ENCODE peak calls at places on chromosomes 6 and 20, in four cellular contexts. G is AG04450; W is stimulated activated CD8-positive, alpha-beta memory T cell treated with anti-CD3 and anti-CD28 coated beads, Interleukin-4, amount 100 ng/mL, for 4 hours; M is central memory CD8-positive, alpha-beta T cell. J is an unnamed sample.

GRCh38 chr6:127554435-127555006 is 22.5 kb upstream of the C6orf58 start:
- DNase-seq in W (no peak), G (no peak), M (no peak), J (peak)

GRCh38 chr20:53691060-53691810 is 97.6 kb upstream of the ZNF217 start:
- DNase-seq in G (no peak), M (no peak), W (no peak), J (no peak)

GRCh38 chr6:95786802-95787201 is 209.5 kb downstream of the MANEA start:
- DNase-seq in W (no peak), M (no peak), G (no peak), J (no peak)

GRCh38 chr20:58556961-58557360 is 41.8 kb upstream of the APCDD1L start:
- DNase-seq in G (no peak), M (no peak), W (no peak), J (no peak)

GRCh38 chr20:35698298-35699126 is 640 bp downstream of the NFS1 start:
- DNase-seq in M (no peak), W (no peak), G (no peak), J (peak)

GRCh38 chr20:2946988-2947961 is 74.0 kb downstream of the PTPRA start:
- DNase-seq in M (no peak), W (no peak), G (peak), J (no peak)

GRCh38 chr6:16413399-16413798 is 175.0 kb downstream of the GMPR start:
- DNase-seq in M (no peak), G (no peak), W (no peak), J (no peak)

GRCh38 chr6:1311400-1312192 is at the start of gene FOXQ1:
- DNase-seq in G (no peak), W (no peak), M (no peak), J (peak)

GRCh38 chr6:82118150-82118562 is 129.4 kb downstream of the IBTK start:
- DNase-seq in W (no peak), M (no peak), G (no peak), J (no peak)

GRCh38 chr6:37655666-37656065 is 42.0 kb downstream of the MDGA1 start:
- DNase-seq in G (no peak), W (no peak), M (no peak), J (no peak)

GRCh38 chr6:35087361-35088280 is 53.5 kb downstream of the TCP11 start:
- DNase-seq in G (no peak), W (no peak), M (peak), J (peak)

GRCh38 chr6:25659633-25660368 is 7.8 kb downstream of the SCGN start:
- DNase-seq in W (no peak), G (no peak), M (no peak), J (no peak)

GRCh38 chr6:35008858-35009257 is 119.8 kb downstream of the ANKS1A start:
- DNase-seq in W (no peak), G (no peak), M (no peak), J (no peak)

GRCh38 chr20:41507851-41508250 is 110.3 kb downstream of the CHD6 start:
- DNase-seq in W (no peak), G (no peak), M (no peak), J (no peak)

GRCh38 chr6:157725836-157726235 is 97.2 kb upstream of the SNX9 start:
- DNase-seq in M (no peak), W (no peak), G (no peak), J (no peak)

GRCh38 chr6:5569491-5569890 is 308.2 kb downstream of the FARS2 start:
- DNase-seq in G (no peak), W (no peak), M (no peak), J (no peak)

GRCh38 chr6:84052204-84052882 is 18.8 kb downstream of the MRAP2 start:
- DNase-seq in W (no peak), G (peak), M (no peak), J (peak)

GRCh38 chr6:132934496-132934895 is 120.1 kb downstream of the RPS12 start:
- DNase-seq in G (no peak), W (no peak), M (no peak), J (no peak)

GRCh38 chr20:17648782-17649730 is 33.0 kb downstream of the RRBP1 start:
- DNase-seq in G (no peak), W (no peak), M (no peak), J (peak)

GRCh38 chr6:139705284-139705683 is 330.8 kb upstream of the CITED2 start:
- DNase-seq in W (no peak), G (no peak), M (no peak), J (no peak)

GRCh38 chr6:73801652-73802268 is 105.8 kb downstream of the CD109 start:
- DNase-seq in W (no peak), G (no peak), M (no peak), J (no peak)

GRCh38 chr6:145507251-145507650 is 228.1 kb downstream of the EPM2A start:
- DNase-seq in G (no peak), M (no peak), W (no peak), J (no peak)

GRCh38 chr6:108737594-108738546 is 110.4 kb upstream of the ARMC2 start:
- DNase-seq in G (peak), W (no peak), M (no peak), J (no peak)

GRCh38 chr20:45372646-45373352 is 5.3 kb downstream of the TP53TG5 start:
- DNase-seq in M (no peak), G (no peak), W (no peak), J (no peak)

GRCh38 chr6:158286413-158286812 is 25.9 kb upstream of the TULP4 start:
- DNase-seq in M (no peak), W (no peak), G (no peak), J (no peak)

GRCh38 chr20:32743237-32744112 is at the start of gene COMMD7:
- DNase-seq in M (peak), W (peak), G (no peak), J (peak)

GRCh38 chr6:1703923-1704322 is 94.2 kb downstream of the FOXC1 start:
- DNase-seq in G (no peak), M (no peak), W (no peak), J (no peak)

GRCh38 chr20:57993738-57994431 is 234.6 kb downstream of the ANKRD60 start:
- DNase-seq in G (no peak), M (no peak), W (no peak), J (no peak)

GRCh38 chr6:82525775-82526515 is 162.3 kb downstream of the TPBG start:
- DNase-seq in M (no peak), W (no peak), G (no peak), J (peak)

GRCh38 chr6:160202411-160202810 is 56.2 kb downstream of the SLC22A2 start:
- DNase-seq in M (no peak), G (no peak), W (no peak), J (no peak)

GRCh38 chr6:43086022-43086658 is 10.0 kb downstream of the PTK7 start:
- DNase-seq in W (no peak), G (no peak), M (no peak), J (no peak)

GRCh38 chr20:40797425-40797824 is 108.4 kb upstream of the MAFB start:
- DNase-seq in M (no peak), W (no peak), G (no peak), J (no peak)

GRCh38 chr20:59684685-59685212 is 80.4 kb downstream of the PHACTR3 start:
- DNase-seq in G (no peak), W (no peak), M (no peak), J (no peak)